ENCODE peak calls at places on chromosomes 12 and 14, in eight cellular contexts. Z is COR-L47; W is NCI-H1092; G is PC-9; F is fibroblast of pulmonary artery; X is hepatic stellate cell; Y is CD8-positive, alpha-beta T cell; D is A549. E is an unnamed sample.

GRCh38 chr14:36997843-36998242 is 174.6 kb downstream of the SLC25A21 start:
- DNase-seq in Z (no peak), W (no peak), G (no peak), F (no peak), X (no peak), Y (no peak), D (no peak), E (no peak)

GRCh38 chr12:49932023-49932422 is 18.5 kb upstream of the AQP2 start:
- DNase-seq in Z (no peak), W (no peak), G (no peak), F (no peak), X (no peak), Y (no peak), D (no peak), E (no peak)

GRCh38 chr12:271165-271564 is 8.5 kb upstream of the SLC6A13 start:
- DNase-seq in Z (no peak), W (no peak), G (no peak), F (no peak), X (no peak), Y (no peak), D (no peak), E (no peak)

GRCh38 chr14:93137864-93138263 is 22.1 kb upstream of the ITPK1 start:
- DNase-seq in Z (peak), W (peak), G (no peak), F (peak), X (no peak), Y (no peak), D (peak), E (peak)

GRCh38 chr12:127150028-127150427 is 1116.9 kb upstream of the TMEM132C start:
- DNase-seq in Z (no peak), W (no peak), G (no peak), F (no peak), X (no peak), Y (no peak), D (no peak), E (no peak)

GRCh38 chr14:102197317-102197850 is 57.7 kb downstream of the WDR20 start:
- DNase-seq in Z (no peak), W (no peak), G (no peak), F (no peak), X (no peak), Y (no peak), D (no peak), E (no peak)

GRCh38 chr12:98352218-98352811 is 163.1 kb upstream of the TMPO start:
- DNase-seq in Z (no peak), W (no peak), G (no peak), F (peak), X (peak), Y (no peak), D (peak), E (no peak)

GRCh38 chr12:10690906-10691305 is 17.1 kb upstream of the STYK1 start:
- DNase-seq in Z (no peak), W (no peak), G (no peak), F (no peak), X (no peak), Y (no peak), D (no peak), E (no peak)

GRCh38 chr14:53375573-53375972 is 222.4 kb upstream of the DDHD1 start:
- DNase-seq in Z (no peak), W (no peak), G (no peak), F (no peak), X (no peak), Y (no peak), D (no peak), E (no peak)

GRCh38 chr12:57693317-57693658 is 644 bp upstream of the OS9 start:
- DNase-seq in Z (no peak), W (no peak), G (no peak), F (no peak), X (no peak), Y (peak), D (no peak), E (peak)

GRCh38 chr12:53182836-53183235 is 2.1 kb upstream of the CSAD start:
- DNase-seq in Z (peak), W (no peak), G (no peak), F (peak), X (no peak), Y (no peak), D (no peak), E (no peak)

GRCh38 chr12:10212623-10213131 is at the start of gene GABARAPL1:
- DNase-seq in Z (no peak), W (no peak), G (peak), F (peak), X (peak), Y (peak), D (peak), E (peak)

GRCh38 chr14:59595071-59595470 is 18.5 kb upstream of the CCDC175 start:
- DNase-seq in Z (no peak), W (no peak), G (no peak), F (no peak), X (no peak), Y (no peak), D (no peak), E (no peak)

GRCh38 chr12:62834406-62834805 is 100.5 kb downstream of the PPM1H start:
- DNase-seq in Z (no peak), W (no peak), G (no peak), F (no peak), X (no peak), Y (no peak), D (no peak), E (no peak)

GRCh38 chr12:47267571-47267970 is 187.8 kb upstream of the AMIGO2 start:
- DNase-seq in Z (no peak), W (no peak), G (no peak), F (no peak), X (no peak), Y (no peak), D (no peak), E (no peak)

GRCh38 chr12:31362759-31363415 is 36.9 kb upstream of the SINHCAF start:
- DNase-seq in Z (no peak), W (no peak), G (peak), F (no peak), X (no peak), Y (no peak), D (peak), E (no peak)

GRCh38 chr12:108198043-108198442 is 69.0 kb downstream of the WSCD2 start:
- DNase-seq in Z (no peak), W (no peak), G (no peak), F (no peak), X (no peak), Y (no peak), D (no peak), E (no peak)

GRCh38 chr14:74906923-74907620 is 16.0 kb downstream of the RPS6KL1 start:
- DNase-seq in Z (no peak), W (no peak), G (no peak), F (no peak), X (no peak), Y (no peak), D (no peak), E (no peak)

GRCh38 chr14:78202976-78203375 is 32.8 kb downstream of the NRXN3 start:
- DNase-seq in Z (peak), W (peak), G (no peak), F (no peak), X (no peak), Y (no peak), D (no peak), E (no peak)